ENCODE peak calls at places on chromosomes 1 and 21, in nine cellular contexts. E is lower lobe of right lung, B is ascending aorta, S is dorsolateral prefrontal cortex, X is Caco-2, Z is omental fat pad, U is neural crest cell, I is tibial artery, F is ovary. P is an unnamed sample.
A peak's percentile ranks its signal among the peaks of the same experiment; 100 is the strongest.

GRCh38 chr1:30880631-30881155 is 27.9 kb downstream of the SDC3 start:
- DNase-seq in E (no peak), B (no peak), S (no peak), X (no peak), Z (no peak), U (no peak), I (no peak), F (no peak), P (no peak)

GRCh38 chr21:36834192-36834591 is 132.3 kb downstream of the HLCS start:
- DNase-seq in E (no peak), B (no peak), S (no peak), X (no peak), Z (no peak), U (no peak), I (no peak), F (no peak), P (no peak)

GRCh38 chr1:171751208-171751607 is 9.3 kb upstream of the VAMP4 start:
- DNase-seq in E (no peak), B (no peak), S (no peak), X (no peak), Z (no peak), U (no peak), I (no peak), F (no peak), P (no peak)

GRCh38 chr1:153339802-153340201 is 8.8 kb downstream of the PGLYRP4 start:
- DNase-seq in E (no peak), B (no peak), S (no peak), X (no peak), Z (no peak), U (no peak), I (no peak), F (no peak), P (no peak)

GRCh38 chr21:27570306-27570868 is 603.5 kb upstream of the ADAMTS5 start:
- DNase-seq in E (peak; percentile 45), B (no peak), S (no peak), X (no peak), Z (no peak), U (no peak), I (peak; percentile 69), F (peak; percentile 55), P (no peak)

GRCh38 chr21:15837603-15838002 is 107.8 kb downstream of the USP25 start:
- DNase-seq in E (no peak), B (no peak), S (no peak), X (no peak), Z (no peak), U (no peak), I (no peak), F (no peak), P (no peak)

GRCh38 chr1:3707939-3708328 is 44.3 kb upstream of the CCDC27 start:
- DNase-seq in E (no peak), B (no peak), S (no peak), X (no peak), Z (no peak), U (no peak), I (no peak), F (no peak), P (no peak)

GRCh38 chr1:156149374-156150106 is 3.8 kb upstream of the SEMA4A start:
- DNase-seq in E (no peak), B (no peak), S (no peak), X (no peak), Z (no peak), U (no peak), I (no peak), F (no peak), P (no peak)

GRCh38 chr1:164510435-164510834 is 48.5 kb upstream of the PBX1 start:
- DNase-seq in E (no peak), B (no peak), S (no peak), X (peak; percentile 24), Z (no peak), U (no peak), I (no peak), F (no peak), P (no peak)
- TF ChIP-seq CTCF in E (no peak), B (no peak), S (no peak), X (peak; percentile 37), Z (no peak), U (no peak), I (no peak), F (no peak), P (no peak)

GRCh38 chr1:11412166-11412565 is 66.8 kb upstream of the DISP3 start:
- DNase-seq in E (no peak), B (no peak), S (no peak), X (no peak), Z (no peak), U (no peak), I (no peak), F (no peak), P (no peak)

GRCh38 chr1:11417162-11417561 is 61.8 kb upstream of the DISP3 start:
- DNase-seq in E (no peak), B (no peak), S (no peak), X (no peak), Z (no peak), U (no peak), I (no peak), F (no peak), P (no peak)

GRCh38 chr1:11413907-11414495 is 65.0 kb upstream of the DISP3 start:
- DNase-seq in E (no peak), B (no peak), S (no peak), X (no peak), Z (no peak), U (peak; percentile 35), I (no peak), F (no peak), P (peak; percentile 27)

GRCh38 chr1:11414921-11415538 is 63.9 kb upstream of the DISP3 start:
- DNase-seq in E (no peak), B (no peak), S (peak; percentile 54), X (no peak), Z (no peak), U (no peak), I (no peak), F (no peak), P (no peak)
- TF ChIP-seq CTCF in E (no peak), B (no peak), S (peak; percentile 26), X (no peak), Z (no peak), U (no peak), I (no peak), F (no peak), P (no peak)

GRCh38 chr1:20983297-20983889 is 193.3 kb downstream of the EIF4G3 start:
- DNase-seq in E (no peak), B (no peak), S (no peak), X (no peak), Z (no peak), U (no peak), I (no peak), F (no peak), P (no peak)
- TF ChIP-seq CTCF in E (no peak), B (no peak), S (no peak), X (no peak), Z (no peak), U (no peak), I (no peak), F (no peak), P (peak; percentile 23)

DNA sequence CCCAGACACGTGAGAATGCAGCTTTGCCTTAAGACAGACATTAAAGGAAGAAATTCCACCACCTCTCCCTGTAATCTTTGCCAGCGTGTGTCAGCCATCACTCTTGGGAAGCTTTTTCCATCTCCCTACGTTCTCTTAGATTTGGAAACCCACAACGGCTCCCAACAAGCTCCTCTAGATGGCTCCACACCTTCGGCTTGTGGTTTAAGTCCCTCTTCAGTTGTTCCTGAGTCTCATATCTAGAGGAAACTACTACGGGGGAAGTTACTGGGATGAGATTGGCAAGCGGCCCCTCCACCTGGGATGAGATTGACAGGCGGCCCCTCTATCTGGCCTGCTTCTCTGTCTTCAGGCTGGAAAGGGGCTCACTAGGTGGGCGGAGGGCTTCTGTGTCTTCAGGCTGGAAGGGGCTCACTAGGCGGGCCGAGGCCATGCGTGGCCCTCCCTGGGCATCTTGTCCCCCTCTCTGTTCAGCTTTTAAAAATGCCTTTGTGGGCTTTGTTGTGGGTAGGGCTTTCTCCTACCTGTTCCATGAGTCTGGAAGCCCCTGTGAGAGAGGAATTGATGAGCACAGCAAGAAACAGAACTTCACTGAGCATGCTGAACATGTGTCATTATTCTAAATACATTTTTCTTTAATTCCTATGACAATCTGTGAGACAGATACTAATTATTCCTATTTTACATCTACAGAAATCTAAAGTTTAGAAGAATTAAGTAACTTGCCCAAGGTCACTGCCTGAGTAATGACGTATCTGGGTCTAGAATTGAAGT is 670.5 kb downstream of the KIF26B start:
- DNase-seq in E (no peak), B (no peak), S (no peak), X (no peak), Z (no peak), U (no peak), I (no peak), F (no peak), P (no peak)
- TF ChIP-seq CTCF in E (peak; percentile 35), B (no peak), S (no peak), X (no peak), Z (no peak), U (no peak), I (no peak), F (no peak), P (peak; percentile 3)

GRCh38 chr1:223010552-223011229 is 132.4 kb downstream of the TLR5 start:
- DNase-seq in E (no peak), B (no peak), S (no peak), X (no peak), Z (no peak), U (no peak), I (no peak), F (no peak), P (no peak)
- TF ChIP-seq CTCF in E (no peak), B (no peak), S (no peak), X (no peak), Z (no peak), U (no peak), I (no peak), F (no peak), P (no peak)

GRCh38 chr1:166164995-166165660 is 1.7 kb downstream of the FAM78B start:
- DNase-seq in E (peak; percentile 51), B (no peak), S (no peak), X (peak; percentile 51), Z (no peak), U (peak; percentile 52), I (peak; percentile 29), F (peak; percentile 21), P (no peak)

GRCh38 chr1:166166400-166166699 is 451 bp downstream of the FAM78B start:
- DNase-seq in E (no peak), B (no peak), S (no peak), X (no peak), Z (no peak), U (no peak), I (no peak), F (no peak), P (no peak)

GRCh38 chr1:166167395-166167922 is 658 bp upstream of the FAM78B start:
- DNase-seq in E (no peak), B (no peak), S (no peak), X (no peak), Z (no peak), U (no peak), I (no peak), F (no peak), P (no peak)

GRCh38 chr1:166165661-166166399 is 971 bp downstream of the FAM78B start:
- DNase-seq in E (peak; percentile 50), B (no peak), S (no peak), X (no peak), Z (no peak), U (peak; percentile 9), I (peak; percentile 20), F (no peak), P (peak; percentile 45)

GRCh38 chr1:166166701-166167394 is at the start of gene FAM78B:
- DNase-seq in E (peak; percentile 74), B (no peak), S (peak; percentile 61), X (peak; percentile 66), Z (peak; percentile 27), U (peak; percentile 36), I (peak; percentile 75), F (peak; percentile 61), P (peak; percentile 89)
- TF ChIP-seq CTCF in E (no peak), B (no peak), S (peak; percentile 14), X (no peak), Z (no peak), U (no peak), I (peak; percentile 4), F (no peak), P (peak; percentile 5)

P was measured in D721Med.